ENCODE peak calls at places on chromosome 21, in eight cellular contexts. F is neural progenitor cell, Y is spleen, R is psoas muscle, O is brain microvascular endothelial cell, V is fibroblast of lung, J is AG04450, U is lung. I is an unnamed sample.

GRCh38 chr21:34802180-34802899 is 133.5 kb downstream of the CLIC6 start:
- DNase-seq in U (no peak), J (no peak), R (no peak), Y (no peak), O (no peak), F (no peak), V (no peak), I (no peak)

GRCh38 chr21:45579383-45580180 is 37.3 kb upstream of the SLC19A1 start:
- DNase-seq in Y (peak), J (no peak), V (no peak), F (no peak), R (no peak), O (no peak), U (peak), I (no peak)

GRCh38 chr21:45226540-45227326 is 61.0 kb downstream of the POFUT2 start:
- DNase-seq in V (no peak), Y (no peak), U (no peak), F (no peak), R (no peak), O (no peak), J (no peak), I (no peak)

GRCh38 chr21:42864812-42865211 is 14.5 kb downstream of the WDR4 start:
- DNase-seq in F (no peak), R (no peak), J (no peak), U (no peak), O (no peak), Y (no peak), V (no peak), I (no peak)

GRCh38 chr21:41250519-41250918 is 66.1 kb upstream of the FAM3B start:
- DNase-seq in F (no peak), O (no peak), R (no peak), J (no peak), V (peak), Y (no peak), U (no peak), I (no peak)

GRCh38 chr21:42389449-42389835 is 6.4 kb downstream of the TMPRSS3 start:
- DNase-seq in Y (peak), V (no peak), O (no peak), F (peak), R (peak), U (peak), J (no peak), I (no peak)

GRCh38 chr21:30256100-30256499 is 26.6 kb downstream of the KRTAP24-1 start:
- DNase-seq in F (no peak), O (no peak), U (no peak), J (no peak), Y (no peak), V (no peak), R (no peak), I (no peak)

GRCh38 chr21:43928230-43928607 is 63.2 kb downstream of the AGPAT3 start:
- DNase-seq in J (no peak), V (no peak), U (no peak), Y (no peak), R (peak), F (no peak), O (no peak), I (no peak)

GRCh38 chr21:20377250-20377649 is 621.0 kb upstream of the NCAM2 start:
- DNase-seq in R (no peak), V (no peak), U (no peak), F (no peak), O (no peak), J (no peak), Y (no peak), I (no peak)

GRCh38 chr21:34764715-34765284 is 96.0 kb downstream of the CLIC6 start:
- DNase-seq in J (no peak), O (no peak), R (no peak), F (no peak), V (no peak), U (no peak), Y (no peak), I (no peak)

GRCh38 chr21:30234643-30235042 is 18.7 kb upstream of the CLDN8 start:
- DNase-seq in O (peak), Y (no peak), V (peak), R (no peak), J (no peak), U (no peak), F (no peak), I (peak)

GRCh38 chr21:34983680-34984086 is 65.4 kb downstream of the RUNX1 start:
- DNase-seq in R (no peak), O (peak), Y (no peak), F (no peak), V (peak), J (no peak), U (no peak), I (peak)

GRCh38 chr21:30408782-30409494 is 13.1 kb downstream of the KRTAP13-1 start:
- DNase-seq in R (no peak), Y (no peak), U (peak), F (peak), V (peak), J (no peak), O (peak), I (peak)

GRCh38 chr21:46092026-46092764 is 5.7 kb upstream of the COL6A2 start:
- DNase-seq in J (peak), R (peak), F (no peak), V (peak), O (peak), U (peak), Y (no peak), I (no peak)

DNA sequence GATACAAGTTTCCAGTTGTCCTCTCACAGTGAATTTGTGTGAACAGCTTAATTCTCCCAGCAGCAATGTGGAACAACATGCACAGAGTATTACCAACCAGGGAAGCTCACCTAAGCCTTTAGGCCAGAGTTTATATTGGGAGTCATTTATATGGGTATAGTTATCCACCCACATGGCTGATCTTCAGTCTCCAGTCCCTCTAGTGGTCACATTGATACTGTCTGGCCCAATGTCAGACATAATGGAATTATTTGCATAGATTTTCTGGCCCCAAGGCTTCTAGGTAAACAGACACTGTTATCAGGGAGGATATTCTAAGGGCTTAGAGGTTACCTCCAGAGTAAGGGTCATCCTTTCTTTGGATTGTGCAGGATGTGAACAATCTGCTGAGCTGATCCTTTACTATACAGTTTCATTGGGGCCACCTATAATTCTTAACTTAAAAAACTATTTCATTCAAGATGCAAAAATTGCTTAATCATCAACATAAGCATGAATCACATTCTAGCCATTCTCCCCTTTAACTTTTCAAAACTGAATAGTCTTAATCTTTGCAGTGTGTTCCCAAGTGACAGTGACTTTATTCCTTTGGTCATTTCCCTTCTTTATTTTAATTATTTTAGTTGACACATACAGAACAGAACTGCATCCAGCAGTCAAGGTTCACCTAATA is 210.9 kb downstream of the LTN1 start:
- DNase-seq in V (peak), Y (no peak), R (no peak), O (peak), F (peak), U (no peak), J (no peak), I (peak)
- TF ChIP-seq CTCF in V (peak), Y (no peak), R (peak), O (peak), F (peak), U (no peak), J (peak), I (peak)

GRCh38 chr21:36703626-36704280 is 4.8 kb downstream of the SIM2 start:
- DNase-seq in J (no peak), O (no peak), V (no peak), R (no peak), Y (peak), U (no peak), F (no peak), I (no peak)
- H3K27ac ChIP-seq in J (no peak), O (no peak), V (no peak), R (no peak), Y (no peak), U (no peak), F (no peak), I (peak)

GRCh38 chr21:14880922-14881321 is 183.9 kb downstream of the NRIP1 start:
- DNase-seq in V (peak), R (no peak), F (no peak), O (peak), J (no peak), Y (no peak), U (no peak), I (peak)
- TF ChIP-seq CTCF in V (no peak), R (no peak), F (no peak), O (no peak), J (no peak), Y (no peak), U (no peak), I (no peak)

DNA sequence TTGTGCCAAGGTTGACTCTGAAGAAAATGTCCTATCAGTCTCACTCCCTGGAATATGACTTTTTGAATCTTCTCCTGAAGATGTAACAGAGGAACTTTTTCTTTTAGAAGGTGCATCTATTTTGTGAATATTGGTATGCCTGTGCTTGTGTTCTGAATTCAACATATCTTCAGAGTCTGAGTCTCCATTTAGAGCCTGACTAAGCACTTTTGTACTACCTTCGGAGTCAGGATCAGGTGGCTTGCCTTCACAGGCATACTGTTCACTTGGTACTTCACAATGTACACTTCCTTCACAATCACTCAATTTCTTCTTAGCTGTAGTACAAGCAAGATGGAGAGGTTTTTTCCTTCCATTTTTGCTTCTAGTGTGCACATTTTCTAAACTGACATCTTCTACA is 13.6 kb upstream of the PSMG1 start:
- DNase-seq in F (no peak), U (no peak), J (no peak), V (no peak), R (no peak), Y (no peak), O (no peak), I (no peak)
- H3K27ac ChIP-seq in F (no peak), U (no peak), J (no peak), V (no peak), R (no peak), Y (no peak), O (no peak), I (no peak)

DNA sequence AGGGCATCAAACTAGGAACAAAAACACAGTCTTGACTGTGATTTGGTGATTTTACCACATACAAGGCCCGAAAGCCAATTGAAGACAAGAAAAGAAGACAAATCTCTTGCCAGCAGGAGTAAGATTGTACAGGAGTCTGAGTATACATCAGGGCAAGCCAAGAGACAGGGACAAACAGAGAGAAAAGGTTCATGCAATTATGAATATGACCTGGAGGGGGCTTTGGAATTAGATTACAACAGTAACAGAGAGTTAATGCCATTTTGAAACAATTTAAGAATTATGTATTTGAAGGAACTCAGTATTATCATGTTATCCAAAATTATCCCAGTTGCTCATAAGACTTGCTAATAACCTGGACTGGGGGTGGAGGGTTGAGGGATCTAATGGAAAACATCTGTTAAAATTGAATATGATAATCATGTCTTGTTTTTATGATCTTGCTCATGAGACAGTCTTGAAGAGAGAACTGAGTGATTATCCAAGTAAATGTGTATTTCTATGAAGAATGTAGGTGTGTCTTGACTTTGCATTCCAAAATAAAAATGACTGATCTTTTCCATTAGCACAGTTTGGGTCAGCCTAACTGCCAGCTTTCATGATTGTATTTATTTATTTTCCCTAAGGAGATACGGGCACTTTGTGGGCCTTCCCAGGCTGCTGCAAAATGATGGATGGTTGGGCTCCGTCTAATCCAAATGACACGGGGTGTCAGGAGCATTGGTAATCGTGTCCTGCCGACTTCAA is 117.7 kb downstream of the ERG start:
- DNase-seq in O (peak), U (no peak), Y (no peak), R (no peak), V (peak), J (no peak), F (no peak), I (peak)
- TF ChIP-seq CTCF in O (peak), U (no peak), Y (no peak), R (no peak), V (peak), J (peak), F (peak), I (peak)

DNA sequence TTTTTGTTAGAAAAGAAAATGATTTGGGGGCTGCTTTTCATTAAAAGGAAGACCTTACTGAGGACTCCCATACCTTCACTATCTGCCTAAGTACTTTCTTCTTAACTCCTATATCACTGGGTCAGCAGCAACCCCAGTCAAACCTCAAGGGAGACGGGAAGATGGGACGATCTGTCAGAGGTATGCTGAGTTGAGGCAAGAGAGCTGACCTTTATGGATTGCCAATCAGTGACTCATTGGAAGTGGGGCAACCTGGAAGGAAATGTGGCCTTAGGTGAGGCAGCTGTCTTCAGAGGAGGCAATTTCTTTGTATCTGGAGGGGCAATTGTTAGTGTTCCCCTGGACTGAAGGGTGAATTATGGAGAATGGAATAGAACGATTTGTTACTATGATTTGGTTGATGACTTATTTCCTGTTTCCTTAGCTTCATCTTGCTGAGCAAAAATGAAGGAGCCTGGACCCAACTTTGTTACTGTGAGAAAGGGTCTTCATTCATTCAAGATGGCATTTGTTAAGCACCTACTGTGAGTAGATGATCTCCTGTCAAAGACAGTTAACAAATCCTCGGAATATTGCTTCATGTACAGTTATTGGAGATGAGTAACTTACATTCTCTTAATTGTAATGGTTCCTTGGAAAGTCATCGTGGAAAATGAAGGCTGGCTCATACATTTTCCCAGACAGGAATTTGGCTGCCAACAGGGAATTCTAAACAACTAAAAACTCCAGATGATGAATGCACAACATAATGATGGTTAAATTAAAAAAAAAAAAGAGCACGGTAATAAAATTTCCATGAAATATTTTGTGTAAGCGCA is 134.7 kb upstream of the KCNJ15 start:
- DNase-seq in U (no peak), J (no peak), F (no peak), V (no peak), R (no peak), Y (no peak), O (no peak), I (no peak)
- H3K27ac ChIP-seq in U (no peak), J (no peak), F (no peak), V (no peak), R (no peak), Y (no peak), O (no peak), I (no peak)

GRCh38 chr21:38930838-38931237 is 125.1 kb downstream of the ETS2 start:
- DNase-seq in V (peak), F (no peak), Y (no peak), R (no peak), O (no peak), U (peak), J (peak), I (no peak)
- TF ChIP-seq CTCF in V (no peak), F (no peak), Y (no peak), R (no peak), O (no peak), U (no peak), J (no peak), I (no peak)